ENCODE peak calls at places on chromosome 15, in four cellular contexts. U, Y, L and C are unnamed samples.

GRCh38 chr15:28918141-28918983 is 32.6 kb downstream of the APBA2 start:
- DNase-seq in U (no peak), L (no peak), Y (no peak), C (no peak)

GRCh38 chr15:74982183-74982582 is 13.2 kb upstream of the SCAMP5 start:
- DNase-seq in U (no peak), L (no peak), Y (no peak), C (no peak)

GRCh38 chr15:35616436-35617271 is 70.7 kb upstream of the DPH6 start:
- DNase-seq in U (no peak), Y (no peak), L (no peak), C (no peak)

GRCh38 chr15:60932051-60932915 is 296.8 kb downstream of the RORA start:
- DNase-seq in Y (peak; percentile 21), U (no peak), L (peak; percentile 72), C (no peak)

GRCh38 chr15:25734680-25735355 is 128.3 kb downstream of the ATP10A start:
- DNase-seq in L (peak; percentile 29), Y (no peak), U (no peak), C (no peak)

GRCh38 chr15:88334436-88334835 is 77.9 kb upstream of the NTRK3 start:
- DNase-seq in Y (no peak), U (no peak), L (no peak), C (no peak)

GRCh38 chr15:57892181-57892580 is 173.3 kb downstream of the ALDH1A2 start:
- DNase-seq in U (no peak), Y (no peak), L (peak; percentile 65), C (no peak)

GRCh38 chr15:72861511-72861910 is 78.0 kb upstream of the ADPGK start:
- DNase-seq in L (no peak), U (no peak), Y (no peak), C (no peak)

GRCh38 chr15:82567661-82568060 is 27.4 kb upstream of the RPS17 start:
- DNase-seq in Y (no peak), U (no peak), L (no peak), C (no peak)

GRCh38 chr15:62879770-62880169 is 162.8 kb upstream of the TPM1 start:
- DNase-seq in U (no peak), Y (no peak), L (no peak), C (no peak)

GRCh38 chr15:62625421-62626033 is 417.0 kb upstream of the TPM1 start:
- DNase-seq in L (peak; percentile 79), U (no peak), Y (no peak), C (no peak)

GRCh38 chr15:77064539-77065308 is 6.2 kb downstream of the TSPAN3 start:
- DNase-seq in L (peak; percentile 73), Y (no peak), U (no peak), C (no peak)

GRCh38 chr15:43775411-43775965 is 1.3 kb downstream of the ELL3 start:
- DNase-seq in L (peak; percentile 59), Y (no peak), U (no peak), C (no peak)

GRCh38 chr15:67542192-67542461 is 376 bp upstream of the MAP2K5 start:
- DNase-seq in U (no peak), Y (no peak), L (no peak), C (no peak)

GRCh38 chr15:92429378-92430066 is 35.8 kb downstream of the ST8SIA2 start:
- DNase-seq in L (peak; percentile 85), U (no peak), Y (no peak), C (no peak)

GRCh38 chr15:55991841-55992768 is 1.3 kb downstream of the NEDD4 start:
- DNase-seq in U (no peak), L (peak; percentile 11), Y (no peak), C (no peak)

GRCh38 chr15:50463423-50464358 is 39.5 kb downstream of the USP8 start:
- DNase-seq in Y (no peak), L (peak; percentile 71), U (no peak), C (no peak)

GRCh38 chr15:99121207-99121606 is 16.3 kb downstream of the SYNM start:
- DNase-seq in U (no peak), L (no peak), Y (no peak), C (no peak)

GRCh38 chr15:90106522-90107117 is 4.4 kb upstream of the IDH2 start:
- DNase-seq in U (no peak), L (peak; percentile 39), Y (no peak), C (no peak)

GRCh38 chr15:62241135-62241770 is 76.2 kb upstream of the C2CD4B start:
- DNase-seq in Y (no peak), U (no peak), L (peak; percentile 7), C (no peak)

GRCh38 chr15:45372032-45372995 is 6.0 kb downstream of the GATM start:
- DNase-seq in L (no peak), U (no peak), Y (no peak), C (no peak)

GRCh38 chr15:61157933-61158332 is 71.2 kb downstream of the RORA start:
- DNase-seq in U (no peak), Y (no peak), L (peak; percentile 83), C (no peak)

GRCh38 chr15:35529784-35530183 is 16.2 kb downstream of the DPH6 start:
- DNase-seq in U (no peak), L (no peak), Y (no peak), C (no peak)

GRCh38 chr15:88535607-88536313 is 10.7 kb downstream of the DET1 start:
- DNase-seq in Y (no peak), U (no peak), L (no peak), C (no peak)

GRCh38 chr15:56869573-56869972 is 48.9 kb upstream of the TCF12 start:
- DNase-seq in L (peak; percentile 36), Y (peak; percentile 4), U (no peak), C (no peak)

GRCh38 chr15:35545316-35545824 is 595 bp downstream of the DPH6 start:
- DNase-seq in U (no peak), L (peak; percentile 69), Y (no peak), C (no peak)

GRCh38 chr15:50675524-50676144 is 11.0 kb downstream of the TRPM7 start:
- DNase-seq in U (no peak), Y (no peak), L (peak; percentile 57), C (no peak)

GRCh38 chr15:40489274-40490175 is 18.7 kb downstream of the CHST14 start:
- DNase-seq in U (no peak), Y (no peak), L (no peak), C (no peak)